ENCODE peak calls at places on chromosomes 13 and 19, in five cellular contexts. F is fibroblast of pulmonary artery, Q is bronchial epithelial cell, U is glutamatergic neuron, P is stomach. C is an unnamed sample.

GRCh38 chr19:7288977-7289376 is 5.2 kb downstream of the INSR start:
- DNase-seq in F (no peak), Q (no peak), U (no peak), P (no peak), C (no peak)

GRCh38 chr19:43809762-43810696 is 7.8 kb upstream of the LYPD5 start:
- DNase-seq in F (peak), Q (peak), U (no peak), P (no peak), C (no peak)

GRCh38 chr13:35481777-35482176 is 5.3 kb upstream of the MAB21L1 start:
- DNase-seq in F (no peak), Q (no peak), U (no peak), P (no peak), C (no peak)

GRCh38 chr13:112254061-112254818 is 121.9 kb upstream of the SPACA7 start:
- DNase-seq in F (no peak), Q (no peak), U (no peak), P (no peak), C (peak)

GRCh38 chr13:36370108-36370429 is 23.9 kb upstream of the SPART start:
- DNase-seq in F (no peak), Q (no peak), U (peak), P (no peak), C (no peak)

GRCh38 chr19:16076958-16077611 is 790 bp downstream of the TPM4 start:
- DNase-seq in F (no peak), Q (no peak), U (peak), P (peak), C (no peak)

GRCh38 chr19:29526730-29527499 is 1.1 kb downstream of the VSTM2B start:
- DNase-seq in F (no peak), Q (no peak), U (peak), P (no peak), C (no peak)

GRCh38 chr19:18915639-18916038 is 3.5 kb downstream of the COPE start:
- DNase-seq in F (peak), Q (peak), U (peak), P (peak), C (no peak)

GRCh38 chr13:113411216-113412023 is 41.9 kb downstream of the ADPRHL1 start:
- DNase-seq in F (peak), Q (peak), U (no peak), P (no peak), C (no peak)

DNA sequence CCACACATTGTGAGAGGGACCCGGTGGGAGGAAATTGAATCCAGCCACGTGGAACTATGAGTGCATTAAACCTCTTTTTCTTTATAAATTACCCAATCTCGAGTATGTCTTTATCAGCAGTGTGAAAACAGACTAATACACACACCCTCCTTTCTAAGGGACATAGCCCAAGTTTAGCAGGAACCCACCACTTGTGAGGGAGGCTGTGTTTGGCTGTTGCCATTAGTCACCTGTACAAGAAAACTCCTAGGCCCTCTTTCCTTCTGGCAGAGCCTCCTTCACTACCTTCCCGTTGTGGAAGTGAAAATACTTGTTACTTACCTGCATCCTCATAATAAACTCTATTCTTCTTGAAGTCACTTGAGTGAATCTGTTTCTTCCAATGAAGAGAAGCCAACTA is 76.3 kb upstream of the FARP1 start:
- DNase-seq in F (no peak), Q (no peak), U (no peak), P (no peak), C (no peak)
- TF ChIP-seq CTCF in F (no peak), Q (no peak), U (no peak), P (no peak), C (no peak)

DNA sequence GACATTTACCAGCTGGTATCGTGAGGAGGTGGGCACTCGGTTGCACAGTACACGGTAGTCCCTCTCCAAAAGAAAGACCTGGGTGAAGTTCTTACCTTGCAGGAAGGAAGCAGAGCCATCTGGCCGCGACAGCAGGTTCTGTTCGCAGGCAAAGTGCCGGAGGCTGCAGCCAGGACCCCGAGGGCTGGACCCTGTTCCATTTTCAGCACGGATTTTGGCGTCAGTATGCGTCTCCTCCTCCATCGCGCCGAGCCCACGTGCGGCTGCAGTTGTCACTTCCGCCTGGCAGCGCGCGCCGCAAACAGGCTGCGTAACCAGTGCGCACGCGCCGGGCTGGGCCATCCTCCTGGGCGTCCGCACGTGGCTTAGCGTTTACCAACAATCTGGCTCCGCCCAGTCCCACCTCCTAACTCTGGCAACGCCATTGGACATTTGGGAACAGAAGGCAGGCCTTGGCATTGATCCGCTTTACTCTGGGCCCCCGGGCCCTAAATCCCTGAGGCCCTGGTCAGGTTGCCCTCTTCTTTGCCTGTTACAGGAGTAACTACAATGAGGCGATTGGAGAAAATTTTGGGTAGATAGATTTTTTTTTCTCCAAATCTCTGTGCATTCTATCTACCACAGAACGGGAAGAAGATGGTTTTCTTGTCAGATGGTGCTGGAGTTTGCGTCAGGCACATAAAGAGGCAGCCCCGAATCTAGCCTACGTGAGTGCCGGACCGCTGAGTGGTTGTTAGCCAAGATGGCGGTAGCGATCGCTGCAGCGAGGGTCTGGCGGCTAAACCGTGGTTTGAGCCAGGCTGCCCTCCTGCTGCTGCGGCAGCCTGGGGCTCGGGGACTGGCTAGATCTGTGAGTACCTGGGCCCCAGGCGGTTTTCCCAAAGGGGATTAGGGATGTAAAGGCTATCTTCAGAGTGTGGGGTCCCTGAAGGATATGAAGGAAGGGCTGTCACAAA is at the start of the genes BCKDHA and EXOSC5:
- DNase-seq in F (peak), Q (peak), U (peak), P (peak), C (peak)
- TF ChIP-seq CTCF in F (no peak), Q (no peak), U (no peak), P (no peak), C (no peak)

GRCh38 chr13:29674532-29674931 is 79.0 kb upstream of the SLC7A1 start:
- DNase-seq in F (peak), Q (no peak), U (no peak), P (no peak), C (no peak)

GRCh38 chr13:29677627-29678026 is 82.1 kb upstream of the SLC7A1 start:
- DNase-seq in F (no peak), Q (peak), U (no peak), P (no peak), C (no peak)

GRCh38 chr13:29679357-29680050 is 84.0 kb upstream of the SLC7A1 start:
- DNase-seq in F (peak), Q (no peak), U (no peak), P (peak), C (no peak)

GRCh38 chr13:29676535-29676934 is 81.0 kb upstream of the SLC7A1 start:
- DNase-seq in F (peak), Q (peak), U (no peak), P (no peak), C (no peak)

GRCh38 chr13:29676941-29677452 is 81.5 kb upstream of the SLC7A1 start:
- DNase-seq in F (no peak), Q (peak), U (no peak), P (no peak), C (no peak)
- TF ChIP-seq CTCF in F (no peak), Q (no peak), U (no peak), P (no peak), C (no peak)

GRCh38 chr13:75437582-75438318 is 44.2 kb downstream of the TBC1D4 start:
- DNase-seq in F (peak), Q (no peak), U (no peak), P (no peak), C (no peak)

GRCh38 chr13:75426421-75426820 is 55.5 kb downstream of the TBC1D4 start:
- DNase-seq in F (no peak), Q (peak), U (no peak), P (no peak), C (no peak)

GRCh38 chr13:75432811-75433244 is 49.1 kb downstream of the TBC1D4 start:
- DNase-seq in F (no peak), Q (peak), U (no peak), P (no peak), C (no peak)

GRCh38 chr13:75430618-75431209 is 51.3 kb downstream of the TBC1D4 start:
- DNase-seq in F (no peak), Q (no peak), U (no peak), P (no peak), C (no peak)

GRCh38 chr13:75432045-75432444 is 49.9 kb downstream of the TBC1D4 start:
- DNase-seq in F (no peak), Q (no peak), U (no peak), P (no peak), C (no peak)
- TF ChIP-seq CTCF in F (peak), Q (no peak), U (no peak), P (no peak), C (no peak)

GRCh38 chr13:79973533-79973963 is 367.4 kb downstream of the SPRY2 start:
- DNase-seq in F (no peak), Q (no peak), U (no peak), P (no peak), C (no peak)
- TF ChIP-seq CTCF in F (peak), Q (peak), U (peak), P (no peak), C (peak)

GRCh38 chr19:33132425-33132824 is 511 bp downstream of the WDR88 start:
- DNase-seq in F (no peak), Q (no peak), U (no peak), P (no peak), C (no peak)
- TF ChIP-seq CTCF in F (peak), Q (peak), U (peak), P (no peak), C (peak)

DNA sequence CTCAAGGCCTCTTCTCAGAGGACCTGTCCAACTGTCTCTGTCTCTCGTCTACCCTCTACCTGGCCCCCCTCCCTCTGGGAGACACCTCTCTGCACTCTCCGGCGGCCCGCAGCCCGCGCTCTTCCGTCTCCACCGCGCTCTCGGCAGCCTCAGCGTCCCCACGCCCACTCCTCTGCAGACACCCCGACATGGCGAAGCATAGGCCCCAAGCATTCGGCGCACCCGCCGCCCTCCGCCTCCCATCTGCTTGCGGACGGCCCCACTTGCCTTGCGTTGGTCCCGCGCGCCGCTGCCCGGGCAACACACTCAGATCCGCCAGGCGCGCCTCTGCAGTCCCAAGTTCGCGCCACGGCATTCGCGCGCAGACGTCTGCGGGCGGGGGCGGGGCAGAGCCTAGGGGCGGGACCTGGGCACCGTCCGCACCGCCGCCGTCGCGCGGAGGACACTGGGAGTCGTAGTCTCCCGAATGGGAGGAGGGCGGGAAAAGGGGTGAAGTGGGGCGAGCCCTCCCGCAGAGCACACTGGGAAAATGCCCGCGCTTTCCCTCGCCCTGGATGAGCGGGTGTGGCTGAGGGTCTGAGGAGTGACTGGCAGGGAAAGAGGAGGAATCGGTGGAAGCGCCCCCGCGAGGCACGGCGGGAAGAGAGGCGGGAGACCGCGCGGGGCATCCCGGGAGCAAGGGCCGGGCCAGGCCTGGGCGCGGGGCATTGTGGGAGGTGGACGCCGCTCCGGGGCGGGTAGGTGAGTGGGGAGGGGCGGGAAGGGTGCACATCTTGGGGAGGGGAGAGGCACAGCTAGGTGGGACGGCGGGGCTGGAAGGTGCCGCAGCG is at the start of the genes LIG1 and ZSWIM9:
- DNase-seq in F (peak), Q (peak), U (peak), P (peak), C (peak)
- TF ChIP-seq CTCF in F (no peak), Q (peak), U (no peak), P (no peak), C (peak)

GRCh38 chr19:30923096-30923495 is 426.1 kb downstream of the TSHZ3 start:
- DNase-seq in F (no peak), Q (no peak), U (no peak), P (no peak), C (no peak)

GRCh38 chr19:30924670-30925069 is 424.6 kb downstream of the TSHZ3 start:
- DNase-seq in F (no peak), Q (no peak), U (no peak), P (no peak), C (no peak)

GRCh38 chr19:30920238-30920637 is 429.0 kb downstream of the TSHZ3 start:
- DNase-seq in F (no peak), Q (no peak), U (no peak), P (no peak), C (no peak)

DNA sequence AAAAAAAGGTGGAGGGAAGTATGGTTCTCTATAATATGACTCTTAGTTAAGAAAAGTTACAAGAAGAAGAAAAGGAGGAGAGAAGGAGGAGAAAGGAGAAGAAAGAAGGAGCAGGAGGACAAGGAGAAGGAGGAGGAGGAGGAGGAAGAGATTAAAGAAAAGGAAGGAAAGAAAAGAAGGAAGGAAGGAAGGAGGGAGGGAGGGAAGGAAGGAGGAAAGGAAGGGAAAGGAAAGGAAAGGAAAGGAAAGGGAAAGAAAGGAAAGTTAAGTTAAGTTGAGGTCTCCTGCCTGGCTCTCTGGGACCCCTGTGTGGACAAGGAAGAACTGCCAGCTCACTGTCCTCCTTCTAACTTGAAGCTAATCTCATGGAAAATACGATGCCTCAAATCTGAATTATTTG is 429.5 kb downstream of the TSHZ3 start:
- DNase-seq in F (no peak), Q (no peak), U (no peak), P (no peak), C (no peak)
- TF ChIP-seq CTCF in F (no peak), Q (no peak), U (no peak), P (no peak), C (no peak)

GRCh38 chr19:49801966-49802661 is 11.0 kb downstream of the FUZ start:
- DNase-seq in F (peak), Q (no peak), U (peak), P (peak), C (no peak)
- TF ChIP-seq CTCF in F (peak), Q (peak), U (no peak), P (no peak), C (peak)

GRCh38 chr19:11563530-11563929 is 4.5 kb upstream of the ELOF1 start:
- DNase-seq in F (no peak), Q (no peak), U (no peak), P (no peak), C (no peak)

GRCh38 chr19:11556634-11557420 is 2.2 kb downstream of the ELOF1 start:
- DNase-seq in F (no peak), Q (no peak), U (no peak), P (no peak), C (no peak)

GRCh38 chr19:11555246-11555645 is 3.8 kb downstream of the ELOF1 start:
- DNase-seq in F (no peak), Q (no peak), U (no peak), P (no peak), C (no peak)

GRCh38 chr19:11560404-11560988 is 1.5 kb upstream of the ELOF1 start:
- DNase-seq in F (peak), Q (peak), U (no peak), P (peak), C (no peak)

GRCh38 chr19:11558881-11559828 is at the start of gene ELOF1:
- DNase-seq in F (peak), Q (peak), U (peak), P (peak), C (peak)
- TF ChIP-seq CTCF in F (peak), Q (peak), U (no peak), P (no peak), C (peak)

C was measured in osteocyte.